ENCODE peak calls at places on chromosomes 5 and 9, in ten cellular contexts. L is adrenal gland; E is astrocyte; T is CD8-positive, alpha-beta T cell; A is IMR-90; U is fibroblast of mammary gland; R is right atrium auricular region; I is epithelial cell of esophagus; M is lower leg skin; F is fibroblast of pulmonary artery. X is an unnamed sample.

GRCh38 chr5:91311697-91312501 is 71.2 kb downstream of the ARRDC3 start:
- DNase-seq in U (peak), T (peak), I (peak), E (peak), F (peak), L (peak), M (peak), A (peak), R (peak), X (peak)

GRCh38 chr9:35415769-35416427 is 74.0 kb upstream of the RUSC2 start:
- DNase-seq in R (no peak), E (no peak), I (peak), L (no peak), U (no peak), M (no peak), F (no peak), A (no peak), T (no peak), X (no peak)

GRCh38 chr5:91089758-91090157 is 293.4 kb downstream of the ARRDC3 start:
- DNase-seq in T (no peak), A (no peak), F (no peak), R (no peak), U (no peak), I (peak), M (no peak), L (no peak), E (no peak), X (no peak)

GRCh38 chr5:74375271-74375670 is 265.3 kb downstream of the ENC1 start:
- DNase-seq in A (no peak), E (no peak), I (no peak), T (no peak), L (no peak), M (no peak), F (no peak), U (no peak), R (no peak), X (no peak)

GRCh38 chr5:85388752-85389151 is 1004.1 kb upstream of the EDIL3 start:
- DNase-seq in F (no peak), T (no peak), E (no peak), R (no peak), M (no peak), L (no peak), A (no peak), U (no peak), I (no peak), X (no peak)

GRCh38 chr5:8770431-8770830 is 775.4 kb downstream of the SEMA5A start:
- DNase-seq in R (no peak), F (peak), M (no peak), L (no peak), U (no peak), T (no peak), I (peak), E (no peak), A (no peak), X (no peak)

GRCh38 chr9:123834218-123834906 is 95.6 kb downstream of the DENND1A start:
- DNase-seq in T (no peak), I (no peak), R (no peak), L (no peak), E (peak), U (no peak), F (peak), M (no peak), A (peak), X (no peak)

GRCh38 chr5:112795944-112796678 is 58.4 kb downstream of the APC start:
- DNase-seq in I (no peak), U (no peak), L (no peak), A (no peak), E (peak), F (no peak), T (no peak), R (no peak), M (no peak), X (no peak)

GRCh38 chr5:10762178-10762775 is 1.2 kb upstream of the DAP start:
- DNase-seq in M (peak), E (no peak), R (peak), U (no peak), I (peak), L (peak), F (peak), T (no peak), A (no peak), X (peak)

GRCh38 chr5:143938230-143938629 is 126.3 kb downstream of the HMHB1 start:
- DNase-seq in L (no peak), R (no peak), T (no peak), U (no peak), I (peak), E (no peak), A (peak), F (no peak), M (no peak), X (peak)

GRCh38 chr5:43839218-43839617 is 236.2 kb downstream of the NNT start:
- DNase-seq in T (no peak), E (peak), R (no peak), L (no peak), U (peak), A (peak), F (peak), M (no peak), I (peak), X (peak)

GRCh38 chr5:176676361-176676824 is 29.1 kb downstream of the TSPAN17 start:
- DNase-seq in M (no peak), F (peak), U (peak), L (peak), A (peak), E (no peak), I (no peak), T (no peak), R (no peak), X (peak)

GRCh38 chr5:143992461-143992860 is 178.0 kb downstream of the YIPF5 start:
- DNase-seq in E (no peak), M (no peak), T (no peak), R (no peak), I (no peak), U (peak), A (no peak), F (no peak), L (no peak), X (no peak)

GRCh38 chr9:7237473-7238243 is 479.9 kb downstream of the KDM4C start:
- DNase-seq in F (peak), M (no peak), A (peak), E (peak), R (no peak), L (no peak), T (no peak), I (peak), U (peak), X (no peak)

GRCh38 chr9:272251-273213 is 57.9 kb downstream of the DOCK8 start:
- DNase-seq in A (no peak), E (no peak), I (peak), T (peak), F (no peak), L (peak), R (no peak), M (no peak), U (no peak), X (no peak)

GRCh38 chr5:169390265-169390664 is 89.3 kb upstream of the SLIT3 start:
- DNase-seq in A (no peak), R (no peak), L (no peak), I (no peak), T (no peak), E (no peak), M (no peak), F (no peak), U (no peak), X (no peak)

GRCh38 chr5:169786219-169786618 is 149.1 kb downstream of the DOCK2 start:
- DNase-seq in T (no peak), F (peak), I (no peak), U (no peak), R (no peak), A (no peak), M (no peak), E (peak), L (no peak), X (no peak)

GRCh38 chr9:115513148-115513547 is 395.2 kb upstream of the TNC start:
- DNase-seq in M (no peak), E (no peak), R (no peak), U (no peak), F (no peak), I (no peak), T (no peak), A (no peak), L (no peak), X (no peak)

GRCh38 chr9:129111143-129111761 is at the start of gene PTPA:
- DNase-seq in M (peak), R (peak), E (peak), A (peak), I (peak), U (peak), L (peak), T (peak), F (peak), X (peak)

DNA sequence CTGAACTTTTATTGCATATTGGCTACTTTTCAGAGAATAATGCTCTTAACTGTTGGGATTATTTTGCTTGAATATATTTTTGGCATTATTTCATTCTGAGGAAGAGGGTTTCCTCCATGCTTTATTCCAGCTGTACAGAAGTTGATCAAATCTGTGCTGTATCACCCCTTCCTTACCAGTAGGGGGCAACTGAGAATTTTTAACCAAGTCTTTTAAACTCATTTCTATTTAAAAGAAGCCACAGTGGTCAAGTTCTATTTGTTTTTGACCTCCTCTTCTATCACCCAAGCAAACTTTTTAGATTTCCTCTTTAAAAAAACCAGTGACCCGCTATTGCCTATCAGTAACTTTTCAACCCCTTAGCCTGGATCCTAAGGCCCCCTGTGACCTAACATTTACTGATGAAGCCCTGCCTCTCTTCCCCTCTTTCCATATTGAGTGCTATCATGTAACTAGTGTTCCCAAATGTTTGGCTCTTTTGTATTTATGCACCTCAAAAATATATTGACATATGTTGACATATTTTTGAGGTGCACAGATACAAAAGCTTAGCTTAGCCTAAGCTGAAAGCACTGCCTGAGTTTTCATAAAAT is 80.6 kb downstream of the FBXO4 start:
- DNase-seq in I (peak), M (no peak), L (no peak), R (no peak), A (peak), E (peak), F (peak), U (peak), T (no peak), X (no peak)
- TF ChIP-seq CTCF in I (peak), M (no peak), L (peak), R (peak), A (peak), E (peak), F (peak), U (peak), T (peak), X (peak)

GRCh38 chr5:1882337-1883119 is at the start of gene IRX4:
- DNase-seq in I (peak), M (no peak), R (no peak), A (peak), T (no peak), E (peak), F (peak), L (no peak), U (peak), X (peak)

GRCh38 chr5:1883925-1884637 is 1.4 kb upstream of the IRX4 start:
- DNase-seq in M (peak), L (no peak), I (peak), U (no peak), T (no peak), R (no peak), A (no peak), F (no peak), E (no peak), X (no peak)

GRCh38 chr5:1881731-1882336 is 891 bp downstream of the IRX4 start:
- DNase-seq in F (no peak), U (no peak), M (no peak), T (no peak), A (no peak), I (no peak), L (no peak), E (no peak), R (no peak), X (no peak)

GRCh38 chr5:1884638-1885475 is 2.1 kb upstream of the IRX4 start:
- DNase-seq in L (no peak), M (no peak), A (no peak), F (no peak), T (no peak), U (no peak), R (no peak), I (peak), E (no peak), X (no peak)

DNA sequence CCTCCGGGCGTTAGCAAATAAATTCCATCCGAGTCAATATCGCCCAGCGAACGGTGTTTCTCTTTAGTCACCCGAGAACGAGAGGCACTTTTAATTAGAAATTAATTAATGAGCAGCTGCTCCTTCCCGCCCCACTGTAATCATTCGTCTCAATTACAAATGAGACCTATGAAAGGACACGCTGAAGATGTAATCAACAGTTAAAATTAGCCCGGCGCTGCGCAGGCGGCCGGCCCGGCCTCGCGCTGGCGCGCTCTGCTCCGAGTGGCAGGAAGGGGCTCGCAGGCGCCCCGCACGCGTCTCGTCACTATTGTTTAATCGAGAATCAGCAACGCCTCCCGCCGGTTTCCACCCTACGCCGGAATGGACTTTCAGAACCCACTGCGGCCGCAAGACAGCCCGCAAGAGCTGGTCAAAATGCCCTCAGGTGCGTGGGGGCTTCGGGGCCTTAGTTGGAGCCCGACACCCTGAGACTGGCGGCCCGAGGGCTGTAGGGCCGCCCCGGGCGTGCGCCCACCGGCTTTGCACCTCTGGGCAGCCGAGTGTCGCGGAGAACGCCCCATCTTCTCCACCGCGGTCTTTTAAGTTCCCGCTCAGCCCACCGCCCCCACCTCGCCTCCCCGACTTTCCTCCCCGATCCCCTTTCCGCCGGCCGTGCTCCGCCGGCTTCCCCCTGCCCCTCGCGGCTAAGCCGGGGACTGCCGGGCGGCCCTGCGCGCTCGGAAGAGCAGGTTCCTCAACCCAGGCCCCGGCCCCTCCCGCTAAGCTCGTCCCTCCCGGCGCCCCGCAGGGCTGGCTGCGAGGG is 597 bp upstream of the IRX4 start:
- DNase-seq in F (no peak), E (no peak), U (no peak), I (peak), L (no peak), R (no peak), A (no peak), T (no peak), M (no peak), X (no peak)
- H3K4me3 ChIP-seq in F (no peak), E (no peak), U (no peak), I (peak), L (no peak), R (peak), A (no peak), T (no peak), M (no peak), X (no peak)

DNA sequence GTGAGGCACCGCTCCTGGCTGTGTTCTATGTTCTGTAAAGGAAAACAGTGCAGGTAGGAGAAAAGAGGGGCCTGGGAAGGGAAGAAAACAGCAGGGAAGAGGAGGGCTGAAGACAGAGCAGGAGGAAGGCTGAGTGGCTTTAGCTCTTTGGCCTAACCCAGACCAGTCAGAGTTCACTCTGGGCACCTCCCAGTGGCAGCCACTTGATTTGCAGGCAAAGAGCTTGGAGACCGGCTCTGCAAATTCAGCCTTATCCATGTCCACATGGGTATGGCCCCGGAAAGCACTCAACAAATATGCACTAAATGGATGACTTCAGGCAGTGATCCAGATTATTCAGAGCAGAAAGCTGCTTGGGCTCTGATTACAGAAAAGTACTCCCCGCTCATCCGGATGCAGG is 4.4 kb upstream of the RNU6ATAC start:
- DNase-seq in T (no peak), M (no peak), L (no peak), E (no peak), R (no peak), F (peak), I (no peak), A (no peak), U (no peak), X (no peak)
- TF ChIP-seq CTCF in T (no peak), M (no peak), L (no peak), E (peak), R (no peak), F (peak), I (no peak), A (no peak), U (no peak), X (no peak)

DNA sequence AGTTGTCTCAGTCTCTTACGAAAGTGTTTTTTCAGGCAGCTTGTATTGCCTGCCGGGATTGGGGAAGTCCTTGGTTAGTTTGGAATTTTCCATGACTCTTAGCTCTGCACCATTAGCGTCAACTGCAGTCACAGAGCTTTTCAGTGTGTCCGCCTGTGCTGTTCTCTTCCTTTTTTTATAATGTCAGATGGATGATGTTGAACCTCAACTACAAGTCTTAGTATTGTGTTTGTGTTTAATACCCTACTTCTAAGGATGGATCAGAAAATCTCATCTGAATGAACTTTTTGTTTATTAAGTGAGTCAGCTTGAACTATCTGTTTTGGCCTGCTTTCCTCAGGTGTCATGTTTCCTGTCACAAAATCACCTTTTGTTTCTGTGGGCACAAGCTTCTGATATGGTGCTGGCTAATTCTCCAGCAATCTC is 33.1 kb downstream of the ATP6V0E1 start:
- DNase-seq in L (peak), U (peak), M (peak), A (peak), I (peak), F (peak), R (peak), T (no peak), E (peak), X (peak)
- H3K4me3 ChIP-seq in L (no peak), U (no peak), M (no peak), A (no peak), I (no peak), F (no peak), R (no peak), T (no peak), E (no peak), X (no peak)

DNA sequence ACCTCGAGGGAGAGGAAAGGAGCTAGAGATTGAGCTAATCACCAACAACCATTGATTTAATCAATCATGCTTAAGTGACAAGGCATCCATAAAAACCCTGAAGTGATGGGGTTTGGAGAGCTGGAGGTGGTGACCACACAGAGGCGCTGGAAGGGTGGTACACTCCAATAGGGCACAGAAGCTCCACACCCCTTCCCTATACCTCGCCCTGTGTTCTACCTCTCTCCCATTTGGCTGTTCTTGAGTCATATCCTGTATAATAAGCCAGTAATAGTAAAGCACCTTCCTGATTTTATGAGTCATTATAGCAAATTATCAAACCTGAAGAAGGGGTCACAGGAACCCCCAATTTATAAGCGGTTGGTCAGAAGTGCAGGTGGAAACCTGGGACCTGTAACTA is 18.3 kb downstream of the ACTL7B start:
- DNase-seq in E (no peak), M (no peak), R (no peak), A (no peak), F (no peak), I (peak), U (no peak), L (no peak), T (no peak), X (no peak)
- TF ChIP-seq CTCF in E (no peak), M (no peak), R (no peak), A (no peak), F (no peak), I (no peak), U (no peak), L (no peak), T (no peak), X (no peak)

DNA sequence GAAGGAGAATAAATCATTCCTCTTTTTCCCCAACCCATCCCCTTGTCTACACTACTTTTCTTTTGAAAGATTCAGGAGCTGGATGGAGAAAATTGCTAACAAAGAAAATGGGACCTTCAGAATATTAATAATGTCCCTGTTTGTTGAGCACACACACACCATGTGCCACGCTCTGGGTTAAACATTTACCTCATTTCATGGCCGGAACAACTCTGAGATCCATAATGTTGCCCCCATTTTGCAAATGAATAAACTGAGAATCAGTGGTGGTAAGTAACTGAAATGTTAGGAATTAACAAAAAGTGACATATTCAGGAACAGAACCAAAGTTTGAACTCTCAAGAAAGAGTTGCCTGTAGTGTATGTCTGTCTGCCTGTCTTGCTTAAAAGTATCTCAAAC is 51.5 kb upstream of the SMAD5 start:
- DNase-seq in U (no peak), L (no peak), I (no peak), F (no peak), A (no peak), R (no peak), M (no peak), E (no peak), T (no peak), X (no peak)
- H3K4me3 ChIP-seq in U (no peak), L (no peak), I (no peak), F (no peak), A (no peak), R (peak), M (no peak), E (no peak), T (no peak), X (no peak)

X was measured in foreskin fibroblast.